ENCODE peak calls at places on chromosomes 2 and 18, in seven cellular contexts. Z, H, L, M, B, E and I are unnamed samples.
A peak's percentile ranks its signal among the peaks of the same experiment; 100 is the strongest.

GRCh38 chr2:162821176-162821575 is 17.4 kb downstream of the KCNH7 start:
- DNase-seq in Z (no peak), H (no peak), L (no peak), M (no peak), B (no peak), E (no peak), I (no peak)

GRCh38 chr2:37692731-37693130 is 21.3 kb upstream of the CDC42EP3 start:
- DNase-seq in Z (no peak), H (no peak), L (no peak), M (no peak), B (no peak), E (no peak), I (no peak)

GRCh38 chr18:75106746-75107145 is 102.2 kb downstream of the PTGR3 start:
- DNase-seq in Z (no peak), H (no peak), L (no peak), M (no peak), B (no peak), E (no peak), I (no peak)

GRCh38 chr2:27889774-27890145 is 427 bp downstream of the RBKS start:
- DNase-seq in Z (no peak), H (no peak), L (no peak), M (no peak), B (no peak), E (no peak), I (no peak)

GRCh38 chr2:98454500-98455235 is 10.0 kb downstream of the INPP4A start:
- DNase-seq in Z (no peak), H (no peak), L (no peak), M (no peak), B (no peak), E (no peak), I (no peak)

GRCh38 chr2:219001100-219001576 is 7.9 kb upstream of the CRYBA2 start:
- DNase-seq in Z (no peak), H (no peak), L (no peak), M (no peak), B (no peak), E (no peak), I (no peak)

GRCh38 chr2:159034728-159035127 is 66.3 kb downstream of the TANC1 start:
- DNase-seq in Z (no peak), H (peak; percentile 71), L (no peak), M (no peak), B (no peak), E (no peak), I (no peak)

GRCh38 chr2:13230221-13230620 is 513.5 kb downstream of the TRIB2 start:
- DNase-seq in Z (no peak), H (no peak), L (no peak), M (no peak), B (no peak), E (no peak), I (no peak)

GRCh38 chr2:3422161-3422767 is 42.8 kb downstream of the TRAPPC12 start:
- DNase-seq in Z (no peak), H (no peak), L (no peak), M (no peak), B (no peak), E (no peak), I (no peak)

GRCh38 chr2:73091696-73092095 is 20.2 kb upstream of the SFXN5 start:
- DNase-seq in Z (peak; percentile 71), H (no peak), L (no peak), M (no peak), B (no peak), E (no peak), I (no peak)

GRCh38 chr2:101753207-101753616 is 55.7 kb downstream of the MAP4K4 start:
- DNase-seq in Z (no peak), H (no peak), L (no peak), M (no peak), B (no peak), E (no peak), I (no peak)

GRCh38 chr2:128069769-128070168 is 21.2 kb upstream of the UGGT1 start:
- DNase-seq in Z (no peak), H (no peak), L (no peak), M (no peak), B (no peak), E (no peak), I (no peak)

GRCh38 chr2:2788076-2788475 is 457.0 kb upstream of the MYT1L start:
- DNase-seq in Z (no peak), H (no peak), L (no peak), M (no peak), B (no peak), E (no peak), I (no peak)

GRCh38 chr2:1664698-1665097 is 79.6 kb downstream of the PXDN start:
- DNase-seq in Z (no peak), H (no peak), L (no peak), M (no peak), B (no peak), E (no peak), I (no peak)

GRCh38 chr18:48944634-48945033 is 6.1 kb downstream of the SMAD7 start:
- DNase-seq in Z (peak; percentile 33), H (no peak), L (no peak), M (no peak), B (no peak), E (no peak), I (no peak)

GRCh38 chr2:207148025-207148424 is 17.7 kb downstream of the KLF7 start:
- DNase-seq in Z (no peak), H (no peak), L (no peak), M (no peak), B (no peak), E (no peak), I (no peak)

GRCh38 chr18:36688020-36688965 is 140.5 kb downstream of the TPGS2 start:
- DNase-seq in Z (peak; percentile 46), H (peak; percentile 58), L (peak; percentile 4), M (no peak), B (peak; percentile 7), E (peak; percentile 50), I (no peak)

GRCh38 chr18:36365836-36366775 is 68.6 kb downstream of the FHOD3 start:
- DNase-seq in Z (no peak), H (no peak), L (no peak), M (no peak), B (no peak), E (no peak), I (no peak)